ENCODE peak calls at places on chromosomes 16 and 17, in nine cellular contexts. L is mammary epithelial cell; U is endodermal cell; V is spleen; E is aorta; H is H1; N is CD8-positive, alpha-beta memory T cell; C is CD4-positive, alpha-beta T cell; Z is body of pancreas. X is an unnamed sample.

GRCh38 chr16:72723781-72724180 is 324.1 kb downstream of the ZFHX3 start:
- DNase-seq in L (peak; percentile 52), U (no peak), V (no peak), E (no peak), H (no peak), N (no peak), C (no peak), Z (no peak), X (no peak)

GRCh38 chr17:77374170-77374936 is 233.6 kb downstream of the SEC14L1 start:
- DNase-seq in L (no peak), U (peak; percentile 98), V (peak; percentile 95), E (peak; percentile 93), H (peak; percentile 59), N (peak; percentile 74), C (peak; percentile 69), Z (peak; percentile 72), X (peak; percentile 87)

GRCh38 chr16:81671738-81672597 is 107.1 kb upstream of the PLCG2 start:
- DNase-seq in L (no peak), U (no peak), V (no peak), E (no peak), H (no peak), N (no peak), C (no peak), Z (no peak), X (no peak)

GRCh38 chr16:57245472-57246113 is 534 bp downstream of the ARL2BP start:
- DNase-seq in L (peak; percentile 21), U (no peak), V (no peak), E (peak; percentile 60), H (no peak), N (no peak), C (no peak), Z (peak; percentile 65), X (peak; percentile 47)

GRCh38 chr16:83212301-83212841 is 585.6 kb downstream of the CDH13 start:
- DNase-seq in L (no peak), U (no peak), V (no peak), E (no peak), H (no peak), N (no peak), C (no peak), Z (no peak), X (no peak)

GRCh38 chr16:31362476-31363405 is 7.8 kb downstream of the ITGAX start:
- DNase-seq in L (no peak), U (no peak), V (peak; percentile 65), E (peak; percentile 32), H (no peak), N (no peak), C (no peak), Z (no peak), X (no peak)

GRCh38 chr17:7460850-7461660 is 16.2 kb downstream of the CHRNB1 start:
- DNase-seq in L (no peak), U (peak; percentile 83), V (no peak), E (no peak), H (no peak), N (no peak), C (no peak), Z (no peak), X (no peak)

GRCh38 chr16:29901607-29901945 is 1.3 kb downstream of the ASPHD1 start:
- DNase-seq in L (no peak), U (no peak), V (no peak), E (no peak), H (no peak), N (no peak), C (no peak), Z (no peak), X (no peak)

GRCh38 chr17:81391964-81392908 is 3.0 kb upstream of the BAHCC1 start:
- DNase-seq in L (no peak), U (no peak), V (no peak), E (peak; percentile 80), H (no peak), N (no peak), C (no peak), Z (peak; percentile 65), X (peak; percentile 61)

GRCh38 chr17:35973333-35974260 is 7.7 kb downstream of the CCL16 start:
- DNase-seq in L (peak; percentile 73), U (no peak), V (no peak), E (no peak), H (no peak), N (no peak), C (no peak), Z (peak; percentile 47), X (no peak)

GRCh38 chr16:88721236-88721635 is 14.9 kb downstream of the CTU2 start:
- DNase-seq in L (no peak), U (no peak), V (no peak), E (no peak), H (no peak), N (no peak), C (no peak), Z (no peak), X (no peak)

GRCh38 chr17:48623583-48623982 is 2.6 kb downstream of the HOXB9 start:
- DNase-seq in L (no peak), U (no peak), V (no peak), E (no peak), H (no peak), N (no peak), C (no peak), Z (no peak), X (no peak)

GRCh38 chr16:5461141-5461540 is 363.5 kb upstream of the EEF2KMT start:
- DNase-seq in L (no peak), U (no peak), V (no peak), E (no peak), H (no peak), N (no peak), C (no peak), Z (no peak), X (no peak)

GRCh38 chr17:83192161-83192788 is 112.9 kb downstream of the METRNL start:
- DNase-seq in L (no peak), U (no peak), V (peak; percentile 79), E (peak; percentile 59), H (no peak), N (no peak), C (no peak), Z (peak; percentile 4), X (peak; percentile 16)

GRCh38 chr17:731943-732787 is at the start of gene TLCD3A:
- DNase-seq in L (peak; percentile 75), U (peak; percentile 89), V (peak; percentile 84), E (peak; percentile 78), H (no peak), N (peak; percentile 43), C (peak; percentile 26), Z (peak; percentile 87), X (peak; percentile 80)

GRCh38 chr17:73307130-73307529 is 4.7 kb downstream of the CDC42EP4 start:
- DNase-seq in L (no peak), U (no peak), V (no peak), E (no peak), H (no peak), N (no peak), C (no peak), Z (peak; percentile 83), X (peak; percentile 58)

GRCh38 chr16:70320121-70320520 is 21.1 kb downstream of the DDX19B start:
- DNase-seq in L (no peak), U (no peak), V (no peak), E (no peak), H (no peak), N (no peak), C (no peak), Z (no peak), X (no peak)

GRCh38 chr17:81471804-81472456 is 40.7 kb downstream of the ACTG1 start:
- DNase-seq in L (peak; percentile 55), U (peak; percentile 86), V (no peak), E (peak; percentile 71), H (no peak), N (peak; percentile 25), C (no peak), Z (peak; percentile 43), X (no peak)

GRCh38 chr16:889586-889985 is 81.2 kb downstream of the LMF1 start:
- DNase-seq in L (no peak), U (no peak), V (no peak), E (peak; percentile 19), H (no peak), N (no peak), C (no peak), Z (no peak), X (no peak)

DNA sequence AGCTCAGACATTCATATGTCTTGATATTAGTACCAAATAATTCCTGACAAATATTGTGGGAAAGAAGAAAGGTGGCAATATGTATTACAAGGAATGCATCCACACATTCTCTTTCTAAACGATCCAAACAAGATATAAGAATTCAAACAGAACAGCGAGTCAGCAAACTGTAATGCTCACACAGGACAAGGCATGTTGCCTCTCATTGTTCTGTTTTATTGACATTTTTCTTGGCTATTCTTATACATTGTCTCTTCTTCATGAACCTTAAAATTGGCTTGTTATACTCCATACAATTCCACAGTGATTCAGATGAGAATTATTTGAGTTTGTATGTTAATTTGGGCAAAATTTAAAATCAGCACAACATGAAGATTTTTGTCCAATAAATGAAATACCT is 189.1 kb downstream of the HS3ST3B1 start:
- DNase-seq in L (peak; percentile 8), U (no peak), V (no peak), E (no peak), H (no peak), N (no peak), C (no peak), Z (no peak), X (no peak)
- H3K27ac ChIP-seq in L (no peak overlapping the region), U (no peak overlapping the region), V (no peak overlapping the region), E (no peak overlapping the region), H (no peak overlapping the region), N (no peak overlapping the region), C (no peak overlapping the region), Z (no peak overlapping the region), X (no peak overlapping the region)

DNA sequence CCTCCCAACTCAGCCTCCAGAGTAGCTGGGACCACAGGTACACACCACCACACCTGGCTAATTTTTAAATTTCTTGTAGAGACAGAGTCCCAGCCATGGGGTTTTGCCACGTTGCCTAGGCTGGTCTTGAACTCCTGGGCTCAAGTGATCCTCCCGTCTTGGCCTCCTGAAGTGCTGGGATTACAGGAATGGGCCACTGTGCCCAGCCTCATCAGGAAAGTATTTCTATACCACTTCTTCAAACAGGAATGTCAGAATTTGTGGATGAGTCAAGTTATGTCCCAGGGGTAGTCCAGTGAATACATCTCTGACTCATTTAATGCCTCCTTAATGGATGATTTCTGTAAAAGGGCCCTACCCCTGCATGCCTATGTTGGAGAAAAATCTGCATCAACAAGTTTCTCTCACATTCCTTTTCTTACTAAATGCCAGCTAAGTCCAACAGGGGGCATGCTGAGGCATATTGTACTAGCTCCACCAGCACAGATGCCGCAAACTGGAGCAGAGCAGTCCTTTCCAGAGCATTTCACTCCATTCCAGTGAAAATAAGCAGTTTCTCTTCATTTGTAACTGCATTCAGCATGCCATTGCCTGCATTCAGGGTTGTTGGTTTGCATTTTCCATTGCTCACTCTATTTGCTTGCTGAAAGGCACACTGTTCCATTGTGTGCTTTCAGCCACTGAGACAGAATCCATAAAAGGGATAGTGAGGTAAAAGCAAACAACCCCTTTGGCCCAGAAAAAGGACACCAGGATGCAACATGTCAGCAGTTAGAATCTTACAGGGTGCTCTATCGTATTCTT is 5.3 kb upstream of the CAVIN1 start:
- DNase-seq in L (peak; percentile 98), U (peak; percentile 85), V (no peak), E (peak; percentile 75), H (no peak), N (peak; percentile 53), C (peak; percentile 17), Z (peak; percentile 69), X (no peak)
- H3K27ac ChIP-seq in L (peak overlapping the region; percentile 64), U (no peak overlapping the region), V (no peak overlapping the region), E (no peak overlapping the region), H (peak overlapping the region; percentile 65), N (no peak overlapping the region), C (no peak overlapping the region), Z (no peak overlapping the region), X (peak overlapping the region; percentile 7)

GRCh38 chr17:75125984-75126383 is 5.6 kb downstream of the NT5C start:
- DNase-seq in L (no peak), U (peak; percentile 72), V (no peak), E (no peak), H (no peak), N (no peak), C (no peak), Z (no peak), X (no peak)
- H3K27ac ChIP-seq in L (no peak overlapping the region), U (no peak overlapping the region), V (peak overlapping the region; percentile 85), E (no peak overlapping the region), H (peak overlapping the region; percentile 10), N (no peak overlapping the region), C (no peak overlapping the region), Z (no peak overlapping the region), X (no peak overlapping the region)

GRCh38 chr16:12184419-12184831 is 207.9 kb downstream of the SNX29 start:
- DNase-seq in L (peak; percentile 41), U (no peak), V (no peak), E (no peak), H (no peak), N (no peak), C (no peak), Z (no peak), X (no peak)
- H3K27ac ChIP-seq in L (no peak overlapping the region), U (no peak overlapping the region), V (no peak overlapping the region), E (no peak overlapping the region), H (no peak overlapping the region), N (no peak overlapping the region), C (no peak overlapping the region), Z (no peak overlapping the region), X (no peak overlapping the region)

X was measured in left ventricle myocardium inferior.